ENCODE peak calls at places on chromosomes 6 and 20, in four cellular contexts. U, S, Q and V are unnamed samples. For H3F3A, the result is how much of the 10 kb centered on the place peaks cover.

GRCh38 chr6:151914475-151914874 is 107.0 kb downstream of the ESR1 start:
- DNase-seq in S (no peak), Q (no peak), U (peak), V (peak)

GRCh38 chr6:110328231-110328630 is 29.9 kb downstream of the METTL24 start:
- DNase-seq in S (no peak), U (no peak), Q (no peak), V (no peak)

GRCh38 chr6:147486683-147487082 is 21.8 kb upstream of the SAMD5 start:
- DNase-seq in Q (no peak), U (no peak), S (peak), V (no peak)

GRCh38 chr6:40195751-40196518 is 261.7 kb upstream of the MOCS1 start:
- DNase-seq in Q (no peak), U (no peak), S (no peak), V (no peak)

GRCh38 chr6:166031275-166031674 is 136.4 kb downstream of the TBXT start:
- DNase-seq in U (no peak), Q (no peak), S (no peak), V (no peak)

GRCh38 chr6:56851541-56852248 is 103.2 kb upstream of the BEND6 start:
- DNase-seq in U (peak), Q (peak), S (peak), V (peak)

GRCh38 chr20:21323640-21324039 is 20.5 kb downstream of the XRN2 start:
- DNase-seq in S (no peak), Q (no peak), U (no peak), V (peak)

GRCh38 chr6:89950446-89950845 is 56.2 kb downstream of the GJA10 start:
- DNase-seq in S (no peak), Q (no peak), U (no peak), V (no peak)

GRCh38 chr6:149431905-149432775 is 32.1 kb downstream of the SUMO4 start:
- DNase-seq in Q (peak), S (peak), U (peak), V (peak)

GRCh38 chr6:35677456-35677855 is 11.3 kb downstream of the FKBP5 start:
- DNase-seq in Q (no peak), S (no peak), U (no peak), V (no peak)

GRCh38 chr20:9503530-9504251 is 10.7 kb upstream of the LAMP5 start:
- DNase-seq in U (peak), S (no peak), Q (no peak), V (no peak)

GRCh38 chr6:109816452-109817374 is 125.6 kb downstream of the FIG4 start:
- DNase-seq in Q (no peak), U (no peak), S (no peak), V (no peak)

GRCh38 chr6:135577059-135577538 is 79.6 kb upstream of the AHI1 start:
- DNase-seq in S (no peak), Q (no peak), U (no peak), V (no peak)

GRCh38 chr6:169139179-169139971 is 114.3 kb downstream of the THBS2 start:
- DNase-seq in Q (no peak), U (no peak), S (no peak), V (no peak)

GRCh38 chr6:34441526-34441925 is 15.7 kb upstream of the RPS10 start:
- DNase-seq in Q (no peak), S (peak), U (no peak), V (no peak)

DNA sequence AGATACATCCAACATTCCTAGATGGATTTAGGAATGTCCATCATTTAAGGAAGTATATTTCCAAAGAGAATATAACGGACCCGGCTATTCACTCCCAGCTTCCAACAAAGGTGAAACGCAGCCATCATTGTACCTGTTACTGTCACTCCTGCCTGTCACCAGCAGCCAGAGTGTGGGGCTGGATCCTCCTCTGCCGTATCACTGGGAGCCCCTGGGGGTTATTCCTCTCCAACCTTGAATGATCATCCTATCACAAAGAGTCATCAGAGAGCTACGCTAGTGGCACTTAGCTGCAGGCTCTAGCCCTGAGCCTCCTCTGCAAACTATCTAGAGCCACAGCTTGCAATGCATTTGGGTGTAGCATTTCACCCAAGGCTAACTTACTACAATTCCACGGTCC is 73.6 kb upstream of the NHSL1 start:
- DNase-seq in U (peak), S (no peak), Q (no peak), V (no peak)
- H3F3A ChIP-seq in U (under half), S (under half), Q (under half), V (under half)

DNA sequence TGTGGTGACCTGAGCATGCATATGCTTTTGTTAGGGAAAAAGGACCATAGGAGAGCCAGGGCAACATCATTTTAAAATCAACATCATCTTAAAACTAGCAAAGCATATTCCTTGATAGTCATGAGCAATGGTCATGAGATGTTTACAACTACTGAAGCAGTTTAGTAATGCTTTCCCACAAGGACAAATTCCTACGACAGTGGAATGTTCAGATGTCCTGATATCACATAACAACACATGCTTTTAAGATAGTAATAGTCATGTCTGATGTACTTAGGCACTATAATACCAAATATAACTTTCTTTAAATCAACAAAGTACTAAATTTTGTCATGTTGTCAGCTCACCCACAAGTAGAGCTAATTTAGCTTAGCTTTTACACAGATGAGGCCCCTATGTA is 370.3 kb downstream of the HTR1B start:
- DNase-seq in U (no peak), S (no peak), Q (no peak), V (no peak)
- H3K4me3 ChIP-seq in U (no peak), S (no peak), Q (no peak), V (no peak)

DNA sequence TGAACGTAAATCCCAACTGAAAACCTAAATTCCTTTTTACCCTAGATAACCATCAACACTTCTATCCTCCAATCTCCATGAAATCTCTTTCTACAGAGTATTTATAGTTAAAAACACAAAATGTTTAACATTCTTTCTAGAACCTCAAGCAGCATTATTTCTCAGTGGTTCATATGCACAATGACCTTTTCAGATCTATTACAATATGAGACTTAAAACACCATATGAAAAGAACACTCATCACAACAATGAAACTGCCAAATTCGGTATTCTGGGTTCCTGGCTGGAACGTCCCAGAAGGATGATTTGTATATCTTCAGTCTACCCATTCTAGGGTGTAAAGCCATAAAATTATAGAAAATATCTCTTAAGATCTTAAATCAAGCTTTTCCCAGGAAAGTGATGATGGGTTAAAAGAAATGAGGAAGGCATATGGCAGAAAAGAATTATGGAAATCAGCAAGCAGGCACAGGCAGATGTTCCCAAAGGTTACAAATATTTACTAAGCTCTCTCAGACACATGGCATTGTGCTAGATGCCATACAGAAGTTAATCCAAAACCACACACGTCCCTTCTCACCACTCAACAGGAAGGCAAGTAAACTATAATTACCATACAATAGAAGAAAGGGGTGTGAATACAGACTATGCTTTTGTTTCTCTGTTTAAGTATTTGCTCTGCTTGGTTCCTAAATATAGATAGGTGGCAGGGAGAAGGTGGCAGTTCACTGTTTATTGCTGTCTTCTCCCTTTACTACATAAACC is 118.0 kb downstream of the CHD6 start:
- DNase-seq in Q (no peak), S (peak), U (no peak), V (no peak)
- H3F3A ChIP-seq in Q (under half), S (under half), U (under half), V (under half)

GRCh38 chr20:59837623-59838394 is 95.6 kb downstream of the SYCP2 start:
- DNase-seq in U (no peak), S (peak), Q (no peak), V (peak)
- H3K4me3 ChIP-seq in U (no peak), S (peak), Q (no peak), V (peak)